ENCODE peak calls at places on chromosomes 16 and 17, in six cellular contexts. K is colonic mucosa, Y is MM.1S, A is AG04450, L is Calu3, Q is A673. X is an unnamed sample.

GRCh38 chr17:7034955-7035590 is 742 bp upstream of the SLC16A13 start:
- DNase-seq in K (no peak), Y (peak; percentile 30), A (no peak), L (no peak), Q (no peak), X (no peak)

GRCh38 chr16:27314986-27315332 is 1.2 kb downstream of the IL4R start:
- DNase-seq in K (no peak), Y (no peak), A (no peak), L (no peak), Q (no peak), X (peak; percentile 60)

GRCh38 chr17:55852734-55853133 is 101.9 kb downstream of the PCTP start:
- DNase-seq in K (no peak), Y (peak; percentile 33), A (no peak), L (no peak), Q (peak; percentile 45), X (no peak)

GRCh38 chr16:592518-593306 is 2.8 kb downstream of the RAB40C start:
- DNase-seq in K (peak; percentile 68), Y (no peak), A (no peak), L (peak; percentile 51), Q (no peak), X (no peak)

GRCh38 chr16:47873434-47873833 is 282.4 kb downstream of the ABCC12 start:
- DNase-seq in K (no peak), Y (no peak), A (no peak), L (no peak), Q (peak; percentile 30), X (no peak)

GRCh38 chr17:75707096-75707720 is 14.1 kb upstream of the ITGB4 start:
- DNase-seq in K (no peak), Y (no peak), A (no peak), L (peak; percentile 78), Q (no peak), X (no peak)

GRCh38 chr16:21608647-21609328 is 9.4 kb downstream of the METTL9 start:
- DNase-seq in K (no peak), Y (no peak), A (no peak), L (no peak), Q (no peak), X (no peak)

GRCh38 chr16:8572063-8572918 is 18.0 kb downstream of the TMEM114 start:
- DNase-seq in K (no peak), Y (no peak), A (no peak), L (no peak), Q (peak; percentile 5), X (no peak)

GRCh38 chr16:58885528-58886170 is 151.5 kb upstream of the GOT2 start:
- DNase-seq in K (no peak), Y (no peak), A (no peak), L (no peak), Q (no peak), X (no peak)

DNA sequence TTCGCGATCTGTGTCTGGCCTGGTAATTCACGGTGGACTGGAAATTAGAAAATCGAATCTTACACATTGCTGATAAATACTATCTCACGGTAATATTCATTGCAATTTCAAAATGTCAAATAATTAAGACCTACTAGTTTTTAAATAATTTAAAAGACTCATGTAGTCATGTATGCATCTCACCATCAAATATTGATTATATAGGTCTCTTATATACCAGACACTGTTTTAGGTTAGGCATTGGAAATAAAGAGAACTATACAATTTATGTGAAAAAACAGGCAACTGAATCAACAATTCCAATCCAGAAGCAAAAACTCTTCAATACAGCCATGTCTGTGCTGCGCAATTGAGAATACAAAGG is 7.5 kb upstream of the PIRT start:
- DNase-seq in K (no peak), Y (no peak), A (no peak), L (no peak), Q (no peak), X (no peak)
- TF ChIP-seq CTCF in K (no peak), Y (no peak), A (no peak), L (no peak), Q (no peak), X (peak; percentile 66)

GRCh38 chr17:73953206-73954033 is 250.1 kb upstream of the RPL38 start:
- DNase-seq in K (no peak), Y (no peak), A (no peak), L (no peak), Q (no peak), X (no peak)

GRCh38 chr17:73952136-73952497 is 251.4 kb upstream of the RPL38 start:
- DNase-seq in K (no peak), Y (no peak), A (no peak), L (no peak), Q (peak; percentile 37), X (no peak)

GRCh38 chr17:73954981-73955380 is 248.5 kb upstream of the RPL38 start:
- DNase-seq in K (peak; percentile 69), Y (no peak), A (no peak), L (no peak), Q (no peak), X (no peak)

GRCh38 chr17:73950515-73950914 is 253.0 kb upstream of the RPL38 start:
- DNase-seq in K (no peak), Y (no peak), A (no peak), L (no peak), Q (no peak), X (no peak)

DNA sequence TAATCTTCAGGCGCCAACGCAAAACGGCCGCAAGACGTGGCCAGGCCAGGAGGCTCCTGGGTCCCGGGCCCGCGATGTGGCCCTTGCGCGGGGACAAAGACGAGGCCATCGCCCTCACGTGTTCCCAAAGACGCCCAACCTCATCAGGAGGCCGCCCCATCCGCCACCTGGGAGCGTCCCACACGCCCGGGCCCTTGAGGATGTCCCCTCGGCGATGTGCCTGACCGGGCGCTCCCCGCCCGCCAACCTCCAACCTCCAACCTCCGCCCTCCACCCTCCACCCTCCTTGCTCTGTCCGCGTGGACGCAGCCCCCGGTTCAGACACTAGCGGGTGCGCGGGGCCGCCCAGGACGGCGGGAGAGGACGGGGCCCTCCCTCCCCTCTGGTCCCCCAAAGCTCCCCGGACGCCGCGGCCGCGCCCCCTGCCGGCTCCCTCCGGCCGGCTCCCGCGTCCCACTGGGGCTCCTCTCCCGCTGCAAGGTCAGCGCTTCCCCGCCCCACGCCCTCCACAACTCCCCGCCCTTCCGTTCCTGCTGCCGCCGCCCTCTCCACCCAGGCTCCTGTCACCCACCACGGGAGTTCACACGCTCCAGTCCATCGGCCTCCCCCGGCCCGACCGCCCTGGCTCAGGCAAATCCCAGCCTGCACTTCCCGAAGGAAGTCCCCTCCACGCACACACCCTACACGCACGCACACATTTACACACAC is 250.8 kb upstream of the RPL38 start:
- DNase-seq in K (peak; percentile 64), Y (no peak), A (no peak), L (peak; percentile 19), Q (peak; percentile 31), X (peak; percentile 83)
- TF ChIP-seq CTCF in K (peak; percentile 15), Y (no peak), A (no peak), L (no peak), Q (peak; percentile 54), X (peak; percentile 75)

GRCh38 chr17:1715803-1716075 is 5.6 kb upstream of the TLCD2 start:
- DNase-seq in K (no peak), Y (no peak), A (no peak), L (no peak), Q (no peak), X (no peak)

GRCh38 chr17:1714980-1715802 is 5.0 kb upstream of the TLCD2 start:
- DNase-seq in K (peak; percentile 87), Y (no peak), A (peak; percentile 73), L (peak; percentile 89), Q (peak; percentile 41), X (no peak)

GRCh38 chr17:1714488-1714979 is 4.4 kb upstream of the TLCD2 start:
- DNase-seq in K (peak; percentile 100), Y (no peak), A (peak; percentile 96), L (peak; percentile 96), Q (peak; percentile 98), X (no peak)

GRCh38 chr17:1716912-1717695 is 6.9 kb upstream of the TLCD2 start:
- DNase-seq in K (peak; percentile 98), Y (peak; percentile 99), A (peak; percentile 99), L (peak; percentile 90), Q (peak; percentile 98), X (no peak)

DNA sequence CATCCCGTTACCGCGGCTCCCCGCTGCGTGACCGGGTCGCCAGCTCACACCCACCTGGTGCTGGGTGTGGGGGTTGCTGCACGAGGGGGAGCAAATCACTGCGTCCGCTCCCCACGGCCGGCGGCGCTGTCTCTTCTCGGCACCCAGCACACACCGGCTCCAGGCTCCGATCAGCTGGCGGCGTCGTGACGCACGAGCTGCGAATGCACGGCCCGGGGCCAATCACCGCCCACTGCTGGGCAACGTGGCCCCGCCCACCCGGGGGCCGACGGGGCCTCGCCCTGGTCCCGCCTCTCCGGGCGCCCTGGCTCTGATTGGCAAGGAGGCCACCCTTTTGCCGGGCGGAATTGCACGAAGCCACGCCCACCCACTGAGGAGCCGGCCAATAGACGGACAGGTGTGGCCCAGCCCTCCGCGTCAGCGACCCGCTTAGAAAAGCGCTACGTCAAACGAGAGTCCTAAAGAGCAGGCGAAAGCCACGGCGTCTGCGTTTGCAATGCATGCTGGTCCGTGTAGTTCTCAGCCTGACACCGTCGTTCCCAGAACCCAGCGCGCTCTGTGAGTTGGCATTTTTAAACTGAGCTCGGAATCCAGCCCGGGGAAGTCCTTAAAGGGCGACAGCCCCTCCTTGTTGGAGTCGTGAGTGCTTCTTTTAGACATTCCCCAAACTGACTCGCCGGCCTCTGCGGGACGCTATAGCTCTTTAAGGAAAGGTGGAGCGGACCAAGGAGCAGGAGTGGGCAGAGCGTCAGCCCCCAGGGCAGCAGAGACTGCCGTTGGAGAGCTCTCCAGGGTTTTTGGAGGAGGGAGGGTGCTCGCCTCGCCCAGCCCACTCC is 6.1 kb upstream of the TLCD2 start:
- DNase-seq in K (peak; percentile 99), Y (peak; percentile 100), A (peak; percentile 100), L (peak; percentile 99), Q (peak; percentile 100), X (peak; percentile 100)
- TF ChIP-seq CTCF in K (no peak), Y (no peak), A (peak; percentile 19), L (no peak), Q (no peak), X (peak; percentile 42)

GRCh38 chr17:39745335-39746144 is 7.8 kb downstream of the GRB7 start:
- DNase-seq in K (no peak), Y (no peak), A (no peak), L (no peak), Q (no peak), X (peak; percentile 86)
- TF ChIP-seq CTCF in K (no peak), Y (no peak), A (no peak), L (no peak), Q (no peak), X (no peak)

GRCh38 chr16:84950906-84951305 is 60.4 kb downstream of the ZDHHC7 start:
- DNase-seq in K (no peak), Y (peak; percentile 10), A (no peak), L (peak; percentile 55), Q (peak; percentile 71), X (no peak)
- TF ChIP-seq CTCF in K (no peak), Y (peak; percentile 46), A (peak; percentile 21), L (peak; percentile 44), Q (peak; percentile 57), X (peak; percentile 31)

X was measured in chondrocyte.